ENCODE peak calls at places on chromosomes 6 and 20, in eight cellular contexts. One of them, this sample, is unnamed.

GRCh38 chr6:27422651-27423332 is 34.2 kb downstream of the ZNF391 start:
- DNase-seq in MV-4-11: no peak
- DNase-seq in RPMI7951: no peak
- DNase-seq in hippocampal formation: no peak
- DNase-seq in RCC 7860: no peak
- DNase-seq in NCI-H2227 treated with DMSO at 0.1 percent for 48 hours: peak; percentile 45
- DNase-seq in neural progenitor cell: no peak
- DNase-seq in mucosa of gallbladder: no peak
- DNase-seq in this sample: no peak

GRCh38 chr6:117992856-117993255 is 85.8 kb downstream of the SLC35F1 start:
- DNase-seq in MV-4-11: no peak
- DNase-seq in RPMI7951: peak; percentile 48
- DNase-seq in hippocampal formation: peak; percentile 66
- DNase-seq in RCC 7860: no peak
- DNase-seq in NCI-H2227 treated with DMSO at 0.1 percent for 48 hours: no peak
- DNase-seq in neural progenitor cell: no peak
- DNase-seq in mucosa of gallbladder: no peak
- DNase-seq in this sample: peak; percentile 87

GRCh38 chr20:23037017-23037481 is 1.9 kb downstream of the SSTR4 start:
- DNase-seq in MV-4-11: no peak
- DNase-seq in RPMI7951: peak; percentile 28
- DNase-seq in hippocampal formation: no peak
- DNase-seq in RCC 7860: no peak
- DNase-seq in NCI-H2227 treated with DMSO at 0.1 percent for 48 hours: no peak
- DNase-seq in neural progenitor cell: no peak
- DNase-seq in mucosa of gallbladder: no peak
- DNase-seq in this sample: no peak

GRCh38 chr20:19968488-19969073 is 48.6 kb upstream of the NAA20 start:
- DNase-seq in MV-4-11: no peak
- DNase-seq in RPMI7951: no peak
- DNase-seq in hippocampal formation: no peak
- DNase-seq in RCC 7860: no peak
- DNase-seq in NCI-H2227 treated with DMSO at 0.1 percent for 48 hours: no peak
- DNase-seq in neural progenitor cell: no peak
- DNase-seq in mucosa of gallbladder: no peak
- DNase-seq in this sample: no peak

GRCh38 chr20:4814696-4815252 is 93.1 kb downstream of the PRND start:
- DNase-seq in MV-4-11: peak; percentile 81
- DNase-seq in RPMI7951: no peak
- DNase-seq in hippocampal formation: no peak
- DNase-seq in RCC 7860: no peak
- DNase-seq in NCI-H2227 treated with DMSO at 0.1 percent for 48 hours: no peak
- DNase-seq in neural progenitor cell: no peak
- DNase-seq in mucosa of gallbladder: peak; percentile 44
- DNase-seq in this sample: no peak

GRCh38 chr20:7770578-7770977 is 169.7 kb downstream of the HAO1 start:
- DNase-seq in MV-4-11: no peak
- DNase-seq in RPMI7951: peak; percentile 33
- DNase-seq in hippocampal formation: no peak
- DNase-seq in RCC 7860: peak; percentile 6
- DNase-seq in NCI-H2227 treated with DMSO at 0.1 percent for 48 hours: no peak
- DNase-seq in neural progenitor cell: no peak
- DNase-seq in mucosa of gallbladder: no peak
- DNase-seq in this sample: no peak

GRCh38 chr20:54843891-54844290 is 368.5 kb downstream of the DOK5 start:
- DNase-seq in MV-4-11: no peak
- DNase-seq in RPMI7951: no peak
- DNase-seq in hippocampal formation: no peak
- DNase-seq in RCC 7860: no peak
- DNase-seq in NCI-H2227 treated with DMSO at 0.1 percent for 48 hours: no peak
- DNase-seq in neural progenitor cell: no peak
- DNase-seq in mucosa of gallbladder: no peak
- DNase-seq in this sample: no peak

GRCh38 chr20:40414843-40415615 is 274.0 kb downstream of the MAFB start:
- DNase-seq in MV-4-11: no peak
- DNase-seq in RPMI7951: no peak
- DNase-seq in hippocampal formation: no peak
- DNase-seq in RCC 7860: no peak
- DNase-seq in NCI-H2227 treated with DMSO at 0.1 percent for 48 hours: no peak
- DNase-seq in neural progenitor cell: no peak
- DNase-seq in mucosa of gallbladder: peak; percentile 40
- DNase-seq in this sample: no peak

GRCh38 chr6:56984374-56984773 is 29.5 kb downstream of the BEND6 start:
- DNase-seq in MV-4-11: peak; percentile 74
- DNase-seq in RPMI7951: peak; percentile 44
- DNase-seq in hippocampal formation: no peak
- DNase-seq in RCC 7860: no peak
- DNase-seq in NCI-H2227 treated with DMSO at 0.1 percent for 48 hours: no peak
- DNase-seq in neural progenitor cell: no peak
- DNase-seq in mucosa of gallbladder: no peak
- DNase-seq in this sample: no peak

GRCh38 chr20:43662943-43663655 is 3.8 kb upstream of the MYBL2 start:
- DNase-seq in MV-4-11: no peak
- DNase-seq in RPMI7951: peak; percentile 98
- DNase-seq in hippocampal formation: no peak
- DNase-seq in RCC 7860: no peak
- DNase-seq in NCI-H2227 treated with DMSO at 0.1 percent for 48 hours: no peak
- DNase-seq in neural progenitor cell: no peak
- DNase-seq in mucosa of gallbladder: no peak
- DNase-seq in this sample: no peak

GRCh38 chr6:170448317-170448716 is 104.8 kb downstream of the PSMB1 start:
- DNase-seq in MV-4-11: no peak
- DNase-seq in RPMI7951: no peak
- DNase-seq in hippocampal formation: no peak
- DNase-seq in RCC 7860: no peak
- DNase-seq in NCI-H2227 treated with DMSO at 0.1 percent for 48 hours: no peak
- DNase-seq in neural progenitor cell: no peak
- DNase-seq in mucosa of gallbladder: peak; percentile 6
- DNase-seq in this sample: no peak

GRCh38 chr6:142297996-142298753 is 3.6 kb upstream of the ADGRG6 start:
- DNase-seq in MV-4-11: no peak
- DNase-seq in RPMI7951: peak; percentile 41
- DNase-seq in hippocampal formation: no peak
- DNase-seq in RCC 7860: peak; percentile 64
- DNase-seq in NCI-H2227 treated with DMSO at 0.1 percent for 48 hours: no peak
- DNase-seq in neural progenitor cell: no peak
- DNase-seq in mucosa of gallbladder: no peak
- DNase-seq in this sample: peak; percentile 78

GRCh38 chr20:12306107-12306506 is 388.4 kb downstream of the BTBD3 start:
- DNase-seq in MV-4-11: peak; percentile 54
- DNase-seq in RPMI7951: no peak
- DNase-seq in hippocampal formation: no peak
- DNase-seq in RCC 7860: no peak
- DNase-seq in NCI-H2227 treated with DMSO at 0.1 percent for 48 hours: peak; percentile 44
- DNase-seq in neural progenitor cell: no peak
- DNase-seq in mucosa of gallbladder: no peak
- DNase-seq in this sample: no peak

GRCh38 chr6:164247106-164247505 is 832.6 kb downstream of the QKI start:
- DNase-seq in MV-4-11: no peak
- DNase-seq in RPMI7951: peak; percentile 97
- DNase-seq in hippocampal formation: peak; percentile 54
- DNase-seq in RCC 7860: peak; percentile 20
- DNase-seq in NCI-H2227 treated with DMSO at 0.1 percent for 48 hours: no peak
- DNase-seq in neural progenitor cell: peak; percentile 38
- DNase-seq in mucosa of gallbladder: no peak
- DNase-seq in this sample: peak; percentile 51

GRCh38 chr20:23654722-23655121 is 17.0 kb upstream of the CST3 start:
- DNase-seq in MV-4-11: peak; percentile 32
- DNase-seq in RPMI7951: no peak
- DNase-seq in hippocampal formation: no peak
- DNase-seq in RCC 7860: no peak
- DNase-seq in NCI-H2227 treated with DMSO at 0.1 percent for 48 hours: no peak
- DNase-seq in neural progenitor cell: no peak
- DNase-seq in mucosa of gallbladder: no peak
- DNase-seq in this sample: no peak

GRCh38 chr6:133590196-133590595 is 298.7 kb upstream of the TCF21 start:
- DNase-seq in MV-4-11: no peak
- DNase-seq in RPMI7951: no peak
- DNase-seq in hippocampal formation: no peak
- DNase-seq in RCC 7860: no peak
- DNase-seq in NCI-H2227 treated with DMSO at 0.1 percent for 48 hours: no peak
- DNase-seq in neural progenitor cell: peak; percentile 47
- DNase-seq in mucosa of gallbladder: no peak
- DNase-seq in this sample: no peak